ENCODE peak calls at places on chromosome 15, in eight cellular contexts. M is bronchial epithelial cell, D is activated B cell treated with CpG ODN at 0.5 μM for 24 hours, H is uterus, N is heart left ventricle, J is AG09319, Y is lower lobe of right lung, S is A549. C is an unnamed sample.

GRCh38 chr15:55778932-55779331 is 36.0 kb upstream of the PRTG start:
- DNase-seq in M (no peak), D (no peak), H (no peak), N (no peak), J (no peak), Y (no peak), S (no peak), C (no peak)

GRCh38 chr15:80825361-80826030 is 46.3 kb downstream of the CEMIP start:
- DNase-seq in M (peak; percentile 53), D (no peak), H (no peak), N (no peak), J (peak; percentile 69), Y (no peak), S (no peak), C (no peak)

GRCh38 chr15:78727561-78727960 is 83.7 kb downstream of the ADAMTS7 start:
- DNase-seq in M (peak; percentile 43), D (no peak), H (no peak), N (no peak), J (no peak), Y (no peak), S (peak; percentile 45), C (no peak)

GRCh38 chr15:38991126-38991525 is 426.5 kb upstream of the RASGRP1 start:
- DNase-seq in M (peak; percentile 50), D (no peak), H (no peak), N (no peak), J (peak; percentile 11), Y (no peak), S (peak; percentile 22), C (no peak)

GRCh38 chr15:91496754-91497691 is 356.5 kb upstream of the SLCO3A1 start:
- DNase-seq in M (peak; percentile 17), D (no peak), H (no peak), N (no peak), J (no peak), Y (peak; percentile 53), S (no peak), C (no peak)

GRCh38 chr15:80849308-80849707 is 70.1 kb downstream of the CEMIP start:
- DNase-seq in M (peak; percentile 90), D (no peak), H (no peak), N (no peak), J (peak; percentile 83), Y (peak; percentile 73), S (peak; percentile 41), C (no peak)

GRCh38 chr15:61033938-61034792 is 194.9 kb downstream of the RORA start:
- DNase-seq in M (no peak), D (no peak), H (no peak), N (no peak), J (no peak), Y (no peak), S (no peak), C (no peak)

GRCh38 chr15:35669021-35669420 is 123.1 kb upstream of the DPH6 start:
- DNase-seq in M (peak; percentile 25), D (no peak), H (no peak), N (no peak), J (no peak), Y (no peak), S (no peak), C (no peak)

GRCh38 chr15:20341901-20342605 is 199.5 kb downstream of the GOLGA6L6 start:
- DNase-seq in M (no peak), D (peak; percentile 24), H (peak; percentile 61), N (peak; percentile 79), J (no peak), Y (peak; percentile 90), S (peak; percentile 25), C (peak; percentile 53)

GRCh38 chr15:79474252-79474651 is 42.1 kb downstream of the MINAR1 start:
- DNase-seq in M (peak; percentile 41), D (no peak), H (no peak), N (no peak), J (no peak), Y (no peak), S (no peak), C (no peak)

GRCh38 chr15:56366211-56366610 is 985 bp downstream of the TEX9 start:
- DNase-seq in M (no peak), D (no peak), H (no peak), N (no peak), J (no peak), Y (no peak), S (no peak), C (no peak)

GRCh38 chr15:55221090-55222011 is 24.6 kb upstream of the RSL24D1 start:
- DNase-seq in M (peak; percentile 96), D (no peak), H (peak; percentile 33), N (no peak), J (peak; percentile 84), Y (no peak), S (peak; percentile 63), C (no peak)

GRCh38 chr15:81747477-81747876 is 298.3 kb downstream of the MEX3B start:
- DNase-seq in M (no peak), D (no peak), H (no peak), N (no peak), J (no peak), Y (no peak), S (no peak), C (no peak)

GRCh38 chr15:101309436-101310162 is 14.6 kb upstream of the SNRPA1 start:
- DNase-seq in M (no peak), D (peak; percentile 9), H (peak; percentile 9), N (no peak), J (no peak), Y (peak; percentile 35), S (no peak), C (no peak)

GRCh38 chr15:68279779-68280745 is 2.5 kb downstream of the FEM1B start:
- DNase-seq in M (peak; percentile 51), D (no peak), H (no peak), N (no peak), J (no peak), Y (no peak), S (no peak), C (no peak)

GRCh38 chr15:68279218-68279533 is 1.6 kb downstream of the FEM1B start:
- DNase-seq in M (no peak), D (no peak), H (no peak), N (no peak), J (no peak), Y (no peak), S (no peak), C (no peak)

GRCh38 chr15:68277605-68278344 is at the start of gene FEM1B:
- DNase-seq in M (peak; percentile 74), D (peak; percentile 88), H (peak; percentile 90), N (peak; percentile 92), J (peak; percentile 87), Y (peak; percentile 95), S (peak; percentile 98), C (peak; percentile 86)

GRCh38 chr15:68277131-68277604 is 377 bp upstream of the FEM1B start:
- DNase-seq in M (peak; percentile 27), D (no peak), H (no peak), N (peak; percentile 55), J (no peak), Y (peak; percentile 53), S (no peak), C (no peak)

GRCh38 chr15:68278345-68279217 is 1.0 kb downstream of the FEM1B start:
- DNase-seq in M (peak; percentile 29), D (no peak), H (peak; percentile 58), N (no peak), J (no peak), Y (no peak), S (peak; percentile 86), C (peak; percentile 29)
- TF ChIP-seq CTCF in M (peak; percentile 36), D (no peak), H (no peak), N (peak; percentile 28), J (peak; percentile 32), Y (no peak), S (no peak), C (peak; percentile 40)

DNA sequence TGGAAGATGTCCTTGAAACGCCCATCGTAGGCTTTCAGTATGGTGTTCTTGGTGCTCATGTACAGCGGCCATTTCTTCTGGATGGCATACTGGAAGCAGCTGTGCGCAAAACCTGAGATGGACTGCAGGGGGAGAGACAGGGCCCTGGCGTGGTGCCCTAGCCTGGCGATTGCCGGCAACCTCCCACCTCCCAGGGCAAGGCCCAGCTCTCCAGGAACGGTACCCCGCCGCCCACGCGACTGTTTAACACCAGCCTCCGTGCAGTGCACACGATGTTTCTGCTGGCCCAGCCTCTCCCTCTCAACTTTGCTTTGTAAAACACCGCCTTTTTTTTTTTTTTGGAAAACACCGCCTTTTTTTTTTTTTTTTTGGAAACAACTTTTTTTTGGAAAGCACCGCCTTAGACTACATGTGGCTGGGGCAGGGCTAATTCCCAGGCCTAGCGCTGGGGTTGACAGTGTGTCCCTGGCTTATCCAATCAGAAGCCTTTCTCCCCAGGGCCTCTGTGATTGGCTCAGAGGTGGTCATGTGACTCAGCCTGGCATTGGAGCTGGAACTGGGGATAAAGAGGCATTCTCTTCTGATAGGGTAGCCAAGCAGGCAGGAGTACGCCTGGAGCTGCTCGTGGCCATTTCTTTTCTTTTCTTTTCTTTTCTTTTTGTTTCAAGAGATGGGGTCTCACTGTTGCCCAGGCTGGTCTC is 14.7 kb downstream of the IDH2 start:
- DNase-seq in M (no peak), D (no peak), H (no peak), N (no peak), J (no peak), Y (no peak), S (peak; percentile 85), C (no peak)
- TF ChIP-seq CTCF in M (peak; percentile 45), D (no peak), H (no peak), N (no peak), J (no peak), Y (no peak), S (no peak), C (peak; percentile 5)

GRCh38 chr15:65618575-65619109 is 3.1 kb upstream of the SLC24A1 start:
- DNase-seq in M (no peak), D (no peak), H (no peak), N (no peak), J (no peak), Y (no peak), S (no peak), C (no peak)

GRCh38 chr15:65623103-65623502 is 1.4 kb downstream of the SLC24A1 start:
- DNase-seq in M (no peak), D (no peak), H (no peak), N (no peak), J (no peak), Y (no peak), S (no peak), C (no peak)

GRCh38 chr15:65621638-65622037 is at the start of gene SLC24A1:
- DNase-seq in M (no peak), D (no peak), H (no peak), N (no peak), J (no peak), Y (no peak), S (no peak), C (no peak)

GRCh38 chr15:65619636-65620290 is 2.0 kb upstream of the SLC24A1 start:
- DNase-seq in M (no peak), D (no peak), H (no peak), N (no peak), J (no peak), Y (no peak), S (no peak), C (no peak)

GRCh38 chr15:65620833-65621232 is 905 bp upstream of the SLC24A1 start:
- DNase-seq in M (no peak), D (no peak), H (no peak), N (no peak), J (no peak), Y (no peak), S (no peak), C (no peak)
- TF ChIP-seq CTCF in M (no peak), D (no peak), H (no peak), N (no peak), J (no peak), Y (no peak), S (no peak), C (no peak)

GRCh38 chr15:29740692-29741311 is 81.5 kb downstream of the TJP1 start:
- DNase-seq in M (no peak), D (no peak), H (no peak), N (no peak), J (no peak), Y (no peak), S (peak; percentile 61), C (no peak)
- TF ChIP-seq CTCF in M (no peak), D (no peak), H (no peak), N (no peak), J (no peak), Y (no peak), S (peak; percentile 83), C (no peak)

GRCh38 chr15:64096486-64097431 is 977 bp downstream of the SNX1 start:
- DNase-seq in M (peak; percentile 60), D (no peak), H (no peak), N (no peak), J (no peak), Y (no peak), S (peak; percentile 49), C (no peak)
- TF ChIP-seq CTCF in M (peak; percentile 34), D (no peak), H (no peak), N (no peak), J (no peak), Y (no peak), S (no peak), C (no peak)

C was measured in glutamatergic neuron.